ENCODE peak calls at places on chromosome 9, in four cellular contexts. One of them, this sample, is unnamed.

GRCh38 chr9:84669293-84670105 is at the start of gene NTRK2:
- DNase-seq in stimulated activated CD4-positive, alpha-beta T cell treated with anti-CD3 and anti-CD28 coated beads, Interleukin-12 subunit alpha, Interleukin-12 subunit beta, amount 100 ng/mL, for 48 hours: no peak
- DNase-seq in NCI-H446: no peak
- DNase-seq in activated CD4-positive, alpha-beta memory T cell treated with anti-CD3 and anti-CD28 coated beads for 36 hours: peak; percentile 34
- DNase-seq in this sample: peak; percentile 11

GRCh38 chr9:100700689-100701318 is 122.9 kb downstream of the CAVIN4 start:
- DNase-seq in stimulated activated CD4-positive, alpha-beta T cell treated with anti-CD3 and anti-CD28 coated beads, Interleukin-12 subunit alpha, Interleukin-12 subunit beta, amount 100 ng/mL, for 48 hours: no peak
- DNase-seq in NCI-H446: no peak
- DNase-seq in activated CD4-positive, alpha-beta memory T cell treated with anti-CD3 and anti-CD28 coated beads for 36 hours: no peak
- DNase-seq in this sample: peak; percentile 21

GRCh38 chr9:130137870-130138653 is 34.1 kb upstream of the NCS1 start:
- DNase-seq in stimulated activated CD4-positive, alpha-beta T cell treated with anti-CD3 and anti-CD28 coated beads, Interleukin-12 subunit alpha, Interleukin-12 subunit beta, amount 100 ng/mL, for 48 hours: no peak
- DNase-seq in NCI-H446: no peak
- DNase-seq in activated CD4-positive, alpha-beta memory T cell treated with anti-CD3 and anti-CD28 coated beads for 36 hours: peak; percentile 46
- DNase-seq in this sample: no peak

GRCh38 chr9:93365427-93366118 is 85.9 kb upstream of the FAM120A start:
- DNase-seq in stimulated activated CD4-positive, alpha-beta T cell treated with anti-CD3 and anti-CD28 coated beads, Interleukin-12 subunit alpha, Interleukin-12 subunit beta, amount 100 ng/mL, for 48 hours: no peak
- DNase-seq in NCI-H446: no peak
- DNase-seq in activated CD4-positive, alpha-beta memory T cell treated with anti-CD3 and anti-CD28 coated beads for 36 hours: no peak
- DNase-seq in this sample: no peak

GRCh38 chr9:132011896-132012295 is 67.8 kb downstream of the MED27 start:
- DNase-seq in stimulated activated CD4-positive, alpha-beta T cell treated with anti-CD3 and anti-CD28 coated beads, Interleukin-12 subunit alpha, Interleukin-12 subunit beta, amount 100 ng/mL, for 48 hours: no peak
- DNase-seq in NCI-H446: no peak
- DNase-seq in activated CD4-positive, alpha-beta memory T cell treated with anti-CD3 and anti-CD28 coated beads for 36 hours: no peak
- DNase-seq in this sample: no peak

GRCh38 chr9:21559402-21560280 is 77.5 kb upstream of the IFNE start:
- DNase-seq in stimulated activated CD4-positive, alpha-beta T cell treated with anti-CD3 and anti-CD28 coated beads, Interleukin-12 subunit alpha, Interleukin-12 subunit beta, amount 100 ng/mL, for 48 hours: no peak
- DNase-seq in NCI-H446: no peak
- DNase-seq in activated CD4-positive, alpha-beta memory T cell treated with anti-CD3 and anti-CD28 coated beads for 36 hours: peak; percentile 54
- DNase-seq in this sample: peak; percentile 67

GRCh38 chr9:35691325-35691631 is 1.6 kb upstream of the TPM2 start:
- DNase-seq in stimulated activated CD4-positive, alpha-beta T cell treated with anti-CD3 and anti-CD28 coated beads, Interleukin-12 subunit alpha, Interleukin-12 subunit beta, amount 100 ng/mL, for 48 hours: no peak
- DNase-seq in NCI-H446: no peak
- DNase-seq in activated CD4-positive, alpha-beta memory T cell treated with anti-CD3 and anti-CD28 coated beads for 36 hours: no peak
- DNase-seq in this sample: no peak

GRCh38 chr9:71036501-71036900 is 84.9 kb downstream of the TRPM3 start:
- DNase-seq in stimulated activated CD4-positive, alpha-beta T cell treated with anti-CD3 and anti-CD28 coated beads, Interleukin-12 subunit alpha, Interleukin-12 subunit beta, amount 100 ng/mL, for 48 hours: no peak
- DNase-seq in NCI-H446: peak; percentile 0
- DNase-seq in activated CD4-positive, alpha-beta memory T cell treated with anti-CD3 and anti-CD28 coated beads for 36 hours: no peak
- DNase-seq in this sample: no peak

GRCh38 chr9:91295357-91295756 is 66.4 kb downstream of the AUH start:
- DNase-seq in stimulated activated CD4-positive, alpha-beta T cell treated with anti-CD3 and anti-CD28 coated beads, Interleukin-12 subunit alpha, Interleukin-12 subunit beta, amount 100 ng/mL, for 48 hours: no peak
- DNase-seq in NCI-H446: no peak
- DNase-seq in activated CD4-positive, alpha-beta memory T cell treated with anti-CD3 and anti-CD28 coated beads for 36 hours: no peak
- DNase-seq in this sample: no peak

GRCh38 chr9:112086627-112087026 is 88.5 kb downstream of the SUSD1 start:
- DNase-seq in stimulated activated CD4-positive, alpha-beta T cell treated with anti-CD3 and anti-CD28 coated beads, Interleukin-12 subunit alpha, Interleukin-12 subunit beta, amount 100 ng/mL, for 48 hours: no peak
- DNase-seq in NCI-H446: no peak
- DNase-seq in activated CD4-positive, alpha-beta memory T cell treated with anti-CD3 and anti-CD28 coated beads for 36 hours: no peak
- DNase-seq in this sample: no peak

GRCh38 chr9:123266655-123267421 is 1.5 kb downstream of the STRBP start:
- DNase-seq in stimulated activated CD4-positive, alpha-beta T cell treated with anti-CD3 and anti-CD28 coated beads, Interleukin-12 subunit alpha, Interleukin-12 subunit beta, amount 100 ng/mL, for 48 hours: no peak
- DNase-seq in NCI-H446: no peak
- DNase-seq in activated CD4-positive, alpha-beta memory T cell treated with anti-CD3 and anti-CD28 coated beads for 36 hours: no peak
- DNase-seq in this sample: no peak

GRCh38 chr9:4987996-4988421 is 2.9 kb downstream of the JAK2 start:
- DNase-seq in stimulated activated CD4-positive, alpha-beta T cell treated with anti-CD3 and anti-CD28 coated beads, Interleukin-12 subunit alpha, Interleukin-12 subunit beta, amount 100 ng/mL, for 48 hours: no peak
- DNase-seq in NCI-H446: peak; percentile 79
- DNase-seq in activated CD4-positive, alpha-beta memory T cell treated with anti-CD3 and anti-CD28 coated beads for 36 hours: peak; percentile 56
- DNase-seq in this sample: peak; percentile 67

GRCh38 chr9:82275531-82275930 is 287.0 kb downstream of the SPATA31D1 start:
- DNase-seq in stimulated activated CD4-positive, alpha-beta T cell treated with anti-CD3 and anti-CD28 coated beads, Interleukin-12 subunit alpha, Interleukin-12 subunit beta, amount 100 ng/mL, for 48 hours: no peak
- DNase-seq in NCI-H446: no peak
- DNase-seq in activated CD4-positive, alpha-beta memory T cell treated with anti-CD3 and anti-CD28 coated beads for 36 hours: no peak
- DNase-seq in this sample: no peak

GRCh38 chr9:113526231-113526746 is 62.8 kb downstream of the RGS3 start:
- DNase-seq in stimulated activated CD4-positive, alpha-beta T cell treated with anti-CD3 and anti-CD28 coated beads, Interleukin-12 subunit alpha, Interleukin-12 subunit beta, amount 100 ng/mL, for 48 hours: no peak
- DNase-seq in NCI-H446: no peak
- DNase-seq in activated CD4-positive, alpha-beta memory T cell treated with anti-CD3 and anti-CD28 coated beads for 36 hours: no peak
- DNase-seq in this sample: no peak

GRCh38 chr9:133387680-133388079 is 11.5 kb downstream of the STKLD1 start:
- DNase-seq in stimulated activated CD4-positive, alpha-beta T cell treated with anti-CD3 and anti-CD28 coated beads, Interleukin-12 subunit alpha, Interleukin-12 subunit beta, amount 100 ng/mL, for 48 hours: no peak
- DNase-seq in NCI-H446: no peak
- DNase-seq in activated CD4-positive, alpha-beta memory T cell treated with anti-CD3 and anti-CD28 coated beads for 36 hours: no peak
- DNase-seq in this sample: no peak

GRCh38 chr9:134811673-134812668 is 68.6 kb upstream of the FCN2 start:
- DNase-seq in stimulated activated CD4-positive, alpha-beta T cell treated with anti-CD3 and anti-CD28 coated beads, Interleukin-12 subunit alpha, Interleukin-12 subunit beta, amount 100 ng/mL, for 48 hours: no peak
- DNase-seq in NCI-H446: no peak
- DNase-seq in activated CD4-positive, alpha-beta memory T cell treated with anti-CD3 and anti-CD28 coated beads for 36 hours: no peak
- DNase-seq in this sample: no peak

GRCh38 chr9:134895849-134896833 is 15.5 kb downstream of the FCN2 start:
- DNase-seq in stimulated activated CD4-positive, alpha-beta T cell treated with anti-CD3 and anti-CD28 coated beads, Interleukin-12 subunit alpha, Interleukin-12 subunit beta, amount 100 ng/mL, for 48 hours: no peak
- DNase-seq in NCI-H446: peak; percentile 98
- DNase-seq in activated CD4-positive, alpha-beta memory T cell treated with anti-CD3 and anti-CD28 coated beads for 36 hours: no peak
- DNase-seq in this sample: peak; percentile 10

GRCh38 chr9:91966503-91966902 is 16.5 kb upstream of the ROR2 start:
- DNase-seq in stimulated activated CD4-positive, alpha-beta T cell treated with anti-CD3 and anti-CD28 coated beads, Interleukin-12 subunit alpha, Interleukin-12 subunit beta, amount 100 ng/mL, for 48 hours: no peak
- DNase-seq in NCI-H446: no peak
- DNase-seq in activated CD4-positive, alpha-beta memory T cell treated with anti-CD3 and anti-CD28 coated beads for 36 hours: no peak
- DNase-seq in this sample: no peak

GRCh38 chr9:87102131-87102530 is 154.8 kb upstream of the GAS1 start:
- DNase-seq in stimulated activated CD4-positive, alpha-beta T cell treated with anti-CD3 and anti-CD28 coated beads, Interleukin-12 subunit alpha, Interleukin-12 subunit beta, amount 100 ng/mL, for 48 hours: no peak
- DNase-seq in NCI-H446: no peak
- DNase-seq in activated CD4-positive, alpha-beta memory T cell treated with anti-CD3 and anti-CD28 coated beads for 36 hours: no peak
- DNase-seq in this sample: no peak

GRCh38 chr9:78278177-78278777 is 18.6 kb upstream of the PSAT1 start:
- DNase-seq in stimulated activated CD4-positive, alpha-beta T cell treated with anti-CD3 and anti-CD28 coated beads, Interleukin-12 subunit alpha, Interleukin-12 subunit beta, amount 100 ng/mL, for 48 hours: no peak
- DNase-seq in NCI-H446: no peak
- DNase-seq in activated CD4-positive, alpha-beta memory T cell treated with anti-CD3 and anti-CD28 coated beads for 36 hours: no peak
- DNase-seq in this sample: no peak

GRCh38 chr9:72633966-72634365 is 112.6 kb downstream of the TMC1 start:
- DNase-seq in stimulated activated CD4-positive, alpha-beta T cell treated with anti-CD3 and anti-CD28 coated beads, Interleukin-12 subunit alpha, Interleukin-12 subunit beta, amount 100 ng/mL, for 48 hours: peak; percentile 13
- DNase-seq in NCI-H446: no peak
- DNase-seq in activated CD4-positive, alpha-beta memory T cell treated with anti-CD3 and anti-CD28 coated beads for 36 hours: peak; percentile 72
- DNase-seq in this sample: peak; percentile 33

GRCh38 chr9:112233769-112234168 is 58.7 kb upstream of the SUSD1 start:
- DNase-seq in stimulated activated CD4-positive, alpha-beta T cell treated with anti-CD3 and anti-CD28 coated beads, Interleukin-12 subunit alpha, Interleukin-12 subunit beta, amount 100 ng/mL, for 48 hours: no peak
- DNase-seq in NCI-H446: no peak
- DNase-seq in activated CD4-positive, alpha-beta memory T cell treated with anti-CD3 and anti-CD28 coated beads for 36 hours: no peak
- DNase-seq in this sample: no peak

GRCh38 chr9:77291714-77292113 is 114.4 kb downstream of the VPS13A start:
- DNase-seq in stimulated activated CD4-positive, alpha-beta T cell treated with anti-CD3 and anti-CD28 coated beads, Interleukin-12 subunit alpha, Interleukin-12 subunit beta, amount 100 ng/mL, for 48 hours: no peak
- DNase-seq in NCI-H446: no peak
- DNase-seq in activated CD4-positive, alpha-beta memory T cell treated with anti-CD3 and anti-CD28 coated beads for 36 hours: no peak
- DNase-seq in this sample: no peak

GRCh38 chr9:121266906-121267650 is 884 bp upstream of the GSN start:
- DNase-seq in stimulated activated CD4-positive, alpha-beta T cell treated with anti-CD3 and anti-CD28 coated beads, Interleukin-12 subunit alpha, Interleukin-12 subunit beta, amount 100 ng/mL, for 48 hours: no peak
- DNase-seq in NCI-H446: no peak
- DNase-seq in activated CD4-positive, alpha-beta memory T cell treated with anti-CD3 and anti-CD28 coated beads for 36 hours: no peak
- DNase-seq in this sample: no peak